ENCODE peak calls at places on chromosomes 16 and 17, in ten cellular contexts. X, I, F, R, Q, K, B, D, P and Z are unnamed samples. For H3K4me1, the result is how much of the 10 kb centered on the place peaks cover.

GRCh38 chr16:50640391-50640790 is 40.7 kb downstream of the SNX20 start:
- DNase-seq in X (no peak), I (no peak), F (no peak), R (no peak), Q (no peak), K (no peak), B (no peak), D (no peak), P (no peak), Z (no peak)

GRCh38 chr17:77468897-77469296 is 328.1 kb downstream of the SEC14L1 start:
- DNase-seq in X (no peak), I (no peak), F (no peak), R (no peak), Q (no peak), K (no peak), B (no peak), D (no peak), P (no peak), Z (no peak)

GRCh38 chr17:65496801-65497200 is 64.6 kb downstream of the AXIN2 start:
- DNase-seq in X (no peak), I (no peak), F (no peak), R (no peak), Q (no peak), K (no peak), B (no peak), D (no peak), P (no peak), Z (no peak)

GRCh38 chr16:20181386-20181785 is 107.7 kb upstream of the GPR139 start:
- DNase-seq in X (no peak), I (no peak), F (no peak), R (no peak), Q (no peak), K (no peak), B (no peak), D (no peak), P (no peak), Z (no peak)

GRCh38 chr17:83193336-83194188 is 114.2 kb downstream of the METRNL start:
- DNase-seq in X (no peak), I (peak), F (no peak), R (no peak), Q (peak), K (peak), B (no peak), D (peak), P (no peak), Z (peak)

GRCh38 chr16:1121601-1122000 is 25.6 kb upstream of the C1QTNF8 start:
- DNase-seq in X (no peak), I (no peak), F (no peak), R (no peak), Q (no peak), K (no peak), B (no peak), D (no peak), P (no peak), Z (no peak)

GRCh38 chr16:24138024-24138423 is 118.1 kb upstream of the CACNG3 start:
- DNase-seq in X (no peak), I (no peak), F (no peak), R (no peak), Q (no peak), K (no peak), B (peak), D (no peak), P (no peak), Z (no peak)

GRCh38 chr17:12261354-12261753 is 240.7 kb downstream of the MAP2K4 start:
- DNase-seq in X (no peak), I (no peak), F (no peak), R (no peak), Q (no peak), K (no peak), B (no peak), D (no peak), P (no peak), Z (no peak)

GRCh38 chr16:65195998-65196397 is 74.1 kb upstream of the CDH11 start:
- DNase-seq in X (peak), I (no peak), F (peak), R (no peak), Q (no peak), K (no peak), B (no peak), D (no peak), P (no peak), Z (no peak)

GRCh38 chr16:35706901-35707300 is 2247.5 kb downstream of the TP53TG3F start:
- DNase-seq in X (no peak), I (no peak), F (no peak), R (no peak), Q (no peak), K (no peak), B (no peak), D (no peak), P (no peak), Z (no peak)

GRCh38 chr16:17983114-17983513 is 353.4 kb downstream of the NPIPA8 start:
- DNase-seq in X (no peak), I (no peak), F (no peak), R (no peak), Q (no peak), K (no peak), B (no peak), D (no peak), P (no peak), Z (no peak)

GRCh38 chr17:17855976-17856375 is 19.2 kb upstream of the SREBF1 start:
- DNase-seq in X (no peak), I (no peak), F (no peak), R (no peak), Q (peak), K (no peak), B (no peak), D (no peak), P (no peak), Z (no peak)

GRCh38 chr17:57035971-57036481 is 49.0 kb upstream of the AKAP1 start:
- DNase-seq in X (no peak), I (peak), F (no peak), R (no peak), Q (no peak), K (no peak), B (no peak), D (peak), P (no peak), Z (no peak)

GRCh38 chr16:46789499-46790414 is 41.2 kb downstream of the C16orf87 start:
- DNase-seq in X (peak), I (peak), F (peak), R (no peak), Q (peak), K (peak), B (peak), D (peak), P (peak), Z (peak)

GRCh38 chr16:63228259-63228658 is 1192.0 kb upstream of the CDH8 start:
- DNase-seq in X (no peak), I (no peak), F (no peak), R (no peak), Q (no peak), K (no peak), B (no peak), D (no peak), P (no peak), Z (no peak)

GRCh38 chr16:85027349-85027967 is at the start of gene KIAA0513:
- DNase-seq in X (peak), I (peak), F (peak), R (peak), Q (peak), K (peak), B (peak), D (peak), P (peak), Z (peak)

GRCh38 chr17:83099570-83100181 is 20.3 kb downstream of the METRNL start:
- DNase-seq in X (no peak), I (no peak), F (peak), R (no peak), Q (peak), K (no peak), B (peak), D (peak), P (no peak), Z (no peak)

GRCh38 chr17:62109378-62109902 is 44.4 kb upstream of the MED13 start:
- DNase-seq in X (peak), I (peak), F (peak), R (peak), Q (no peak), K (peak), B (peak), D (peak), P (peak), Z (no peak)

GRCh38 chr16:56988948-56989945 is at the start of gene NLRC5:
- DNase-seq in X (peak), I (peak), F (peak), R (no peak), Q (peak), K (peak), B (peak), D (peak), P (peak), Z (peak)

GRCh38 chr17:21058098-21058893 is 15.5 kb upstream of the USP22 start:
- DNase-seq in X (peak), I (no peak), F (peak), R (no peak), Q (no peak), K (no peak), B (no peak), D (no peak), P (no peak), Z (no peak)

GRCh38 chr16:11298143-11298900 is 17.2 kb upstream of the PRM1 start:
- DNase-seq in X (no peak), I (no peak), F (no peak), R (no peak), Q (no peak), K (no peak), B (no peak), D (no peak), P (no peak), Z (no peak)

GRCh38 chr16:11296351-11296705 is 15.2 kb upstream of the PRM1 start:
- DNase-seq in X (no peak), I (no peak), F (no peak), R (no peak), Q (no peak), K (no peak), B (no peak), D (no peak), P (no peak), Z (no peak)

GRCh38 chr16:11295672-11296071 is 14.5 kb upstream of the PRM1 start:
- DNase-seq in X (no peak), I (no peak), F (no peak), R (no peak), Q (no peak), K (no peak), B (no peak), D (no peak), P (no peak), Z (no peak)

GRCh38 chr16:11296706-11297491 is 15.8 kb upstream of the PRM1 start:
- DNase-seq in X (no peak), I (no peak), F (no peak), R (no peak), Q (no peak), K (no peak), B (no peak), D (peak), P (no peak), Z (no peak)

DNA sequence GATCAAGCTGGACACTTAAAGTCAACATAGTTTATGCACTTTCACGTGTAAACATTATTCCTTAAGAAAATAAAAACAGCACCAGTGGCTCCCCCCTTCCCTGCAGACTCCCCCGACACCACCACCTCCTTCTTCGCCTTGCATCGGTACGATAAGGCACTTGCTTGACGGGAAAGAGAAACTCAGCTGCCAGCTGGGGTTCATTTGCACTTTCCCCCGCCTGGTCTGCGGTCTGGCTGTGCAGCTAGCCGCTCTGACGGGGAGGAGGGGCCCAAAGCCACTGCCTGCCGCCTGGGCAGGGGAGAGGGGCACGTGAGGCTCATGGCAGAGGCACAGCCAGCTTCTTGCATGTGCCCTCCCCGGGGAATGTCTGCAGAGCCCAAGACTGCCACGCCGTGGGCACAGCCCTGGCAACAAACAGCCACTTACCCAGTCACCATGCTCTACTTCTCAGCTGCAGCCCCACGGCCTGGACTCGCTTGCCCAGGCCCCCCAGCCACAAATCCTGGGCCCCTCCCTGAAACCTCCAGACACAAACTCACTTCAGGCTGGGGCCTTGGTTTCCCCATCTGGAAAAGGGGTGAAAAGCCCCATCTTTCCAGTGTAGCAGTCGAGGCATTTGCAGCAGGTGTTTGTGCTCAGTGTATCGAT is 16.5 kb upstream of the PRM1 start:
- DNase-seq in X (peak), I (peak), F (peak), R (no peak), Q (peak), K (peak), B (peak), D (peak), P (no peak), Z (peak)
- TF ChIP-seq CTCF in X (no peak), I (no peak), F (no peak), R (no peak), Q (peak), K (peak), B (no peak), D (no peak), P (no peak), Z (peak)

GRCh38 chr16:72987480-72987901 is 60.4 kb downstream of the ZFHX3 start:
- DNase-seq in X (no peak), I (no peak), F (no peak), R (peak), Q (no peak), K (no peak), B (no peak), D (no peak), P (no peak), Z (no peak)
- H3K4me1 ChIP-seq in X (under half), I (under half), F (under half), R (half or more), Q (under half), K (half or more), B (under half), D (half or more), P (half or more), Z (half or more)

DNA sequence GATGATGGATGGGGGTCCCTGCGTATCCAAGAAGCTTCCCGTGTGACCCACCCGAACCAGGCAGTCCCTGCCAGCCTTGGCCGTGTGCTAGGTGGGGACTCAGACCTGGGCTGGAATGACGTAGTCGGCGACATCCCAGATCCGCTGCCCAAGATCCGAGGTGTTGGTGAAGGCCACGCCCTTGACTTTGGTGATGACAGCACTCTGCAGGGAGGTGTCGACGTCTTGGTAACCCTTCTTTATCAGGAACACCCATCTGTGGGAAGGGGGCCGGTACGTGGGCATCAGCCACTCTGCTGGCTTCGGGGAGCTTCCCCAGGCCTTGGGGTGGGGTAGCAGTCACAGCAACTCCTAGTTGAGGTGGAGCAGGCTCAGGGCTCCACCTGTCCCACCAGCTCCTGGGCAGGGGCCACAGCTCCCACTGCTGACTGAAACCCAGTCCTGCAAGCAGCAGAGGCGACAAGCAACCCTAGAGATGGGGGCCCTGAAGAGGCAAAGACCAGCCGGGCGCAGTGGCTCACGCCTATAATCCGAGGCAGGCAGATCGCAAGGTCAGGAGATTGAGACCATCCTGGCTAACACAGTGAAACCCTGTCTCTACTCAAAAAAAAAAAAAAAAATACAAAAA is 4.3 kb downstream of the P2RX5 start:
- DNase-seq in X (no peak), I (no peak), F (no peak), R (no peak), Q (no peak), K (no peak), B (no peak), D (no peak), P (no peak), Z (no peak)
- TF ChIP-seq CTCF in X (no peak), I (no peak), F (no peak), R (peak), Q (no peak), K (no peak), B (no peak), D (no peak), P (no peak), Z (no peak)

GRCh38 chr17:81578038-81578441 is 25.9 kb upstream of the FAAP100 start:
- DNase-seq in X (peak), I (no peak), F (peak), R (no peak), Q (no peak), K (no peak), B (no peak), D (no peak), P (no peak), Z (no peak)

GRCh38 chr17:81578561-81579225 is 26.5 kb upstream of the FAAP100 start:
- DNase-seq in X (no peak), I (no peak), F (no peak), R (no peak), Q (no peak), K (no peak), B (no peak), D (no peak), P (no peak), Z (no peak)

GRCh38 chr17:81575836-81576235 is 23.7 kb upstream of the FAAP100 start:
- DNase-seq in X (no peak), I (no peak), F (no peak), R (no peak), Q (no peak), K (no peak), B (no peak), D (no peak), P (no peak), Z (no peak)

GRCh38 chr17:81577278-81578000 is 25.3 kb upstream of the FAAP100 start:
- DNase-seq in X (no peak), I (peak), F (peak), R (no peak), Q (no peak), K (no peak), B (no peak), D (no peak), P (peak), Z (no peak)

GRCh38 chr17:81576621-81577277 is 24.6 kb upstream of the FAAP100 start:
- DNase-seq in X (peak), I (no peak), F (peak), R (no peak), Q (no peak), K (no peak), B (no peak), D (no peak), P (peak), Z (no peak)
- H3K4me1 ChIP-seq in X (under half), I (under half), F (under half), R (under half), Q (under half), K (under half), B (under half), D (under half), P (half or more), Z (under half)

DNA sequence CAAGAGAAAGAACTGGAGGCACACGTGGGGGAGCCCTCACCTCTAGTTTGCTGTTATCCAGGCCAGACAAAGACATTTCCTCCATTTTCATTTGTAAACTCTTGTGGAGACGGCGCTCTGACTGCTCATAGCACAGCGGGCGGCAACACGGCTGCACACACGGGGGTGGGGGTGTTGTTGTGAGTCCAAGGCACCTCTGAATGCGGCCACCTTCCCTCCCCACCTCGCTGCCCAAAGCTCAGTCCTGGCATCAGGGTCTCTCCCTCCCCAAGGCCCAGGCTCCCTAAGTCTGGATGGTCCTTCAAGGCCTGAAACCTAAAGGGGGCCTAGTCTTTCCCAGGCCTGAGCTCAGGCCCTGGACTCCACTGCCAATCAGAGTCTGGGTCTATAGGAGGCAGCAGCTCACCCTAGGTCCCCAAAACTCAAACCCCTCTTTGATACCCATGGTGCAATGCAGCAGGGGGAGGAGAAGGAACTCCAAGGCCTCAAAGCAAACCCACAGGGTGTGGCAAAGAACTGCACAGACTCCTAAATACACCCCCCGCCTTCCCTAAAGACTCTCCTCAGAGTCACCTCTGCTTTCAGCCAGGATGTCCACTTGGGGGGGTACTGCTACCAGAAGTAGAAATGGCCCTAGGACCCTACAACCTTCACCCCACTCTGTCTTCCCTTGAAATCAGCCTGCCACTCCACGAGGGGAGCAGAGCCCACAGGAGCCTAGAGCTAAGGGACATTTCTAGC is 1.5 kb downstream of the ATXN7L3 start:
- DNase-seq in X (peak), I (peak), F (peak), R (no peak), Q (peak), K (no peak), B (peak), D (no peak), P (peak), Z (no peak)
- TF ChIP-seq CTCF in X (peak), I (no peak), F (peak), R (no peak), Q (no peak), K (no peak), B (no peak), D (no peak), P (no peak), Z (no peak)

DNA sequence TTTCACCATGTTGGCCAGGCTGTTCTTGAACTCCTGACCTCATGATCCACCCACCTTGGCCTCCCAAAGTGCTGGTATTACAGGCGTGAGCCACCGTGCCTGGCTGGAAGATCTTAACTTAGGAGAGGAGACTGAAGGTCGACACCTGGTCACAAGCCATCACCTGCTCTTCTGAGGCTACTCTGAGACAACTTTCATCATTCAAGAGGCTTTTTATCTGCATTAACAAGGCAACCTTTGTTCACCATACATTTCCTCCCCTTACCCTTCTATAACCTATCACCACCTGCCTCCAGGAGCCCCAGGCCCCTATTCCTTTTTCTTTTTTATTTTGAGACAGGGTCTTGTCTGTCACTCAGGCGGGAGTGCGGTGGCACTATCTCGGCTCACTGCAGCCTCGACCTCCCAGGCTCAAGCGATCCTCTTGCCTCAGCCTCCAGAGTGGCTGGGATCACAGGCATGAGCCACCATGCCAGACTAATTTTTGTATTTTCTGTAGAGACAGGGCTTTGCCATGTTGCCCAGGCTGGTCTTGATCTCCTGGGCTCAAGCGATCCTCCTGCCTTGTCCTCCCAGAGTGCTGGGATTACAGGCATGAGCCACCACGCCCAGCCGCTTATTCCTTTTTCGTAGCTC is 6.2 kb downstream of the LITAF start:
- DNase-seq in X (no peak), I (no peak), F (no peak), R (no peak), Q (no peak), K (peak), B (no peak), D (no peak), P (no peak), Z (peak)
- H3K4me1 ChIP-seq in X (under half), I (under half), F (under half), R (under half), Q (under half), K (under half), B (under half), D (half or more), P (half or more), Z (half or more)

GRCh38 chr17:15177343-15177742 is 87.8 kb downstream of the PMP22 start:
- DNase-seq in X (no peak), I (no peak), F (no peak), R (no peak), Q (no peak), K (no peak), B (no peak), D (no peak), P (no peak), Z (no peak)
- TF ChIP-seq CTCF in X (no peak), I (no peak), F (no peak), R (no peak), Q (no peak), K (no peak), B (no peak), D (no peak), P (no peak), Z (no peak)